ENCODE peak calls at places on chromosomes 2 and 18, in seven cellular contexts. One of them, this sample, is unnamed.

GRCh38 chr2:124328397-124328796 is 303.3 kb downstream of the CNTNAP5 start:
- DNase-seq in choroid plexus epithelial cell: no peak
- DNase-seq in activated T-cell treated with anti-CD3 and anti-CD28 coated beads for 48 hours: no peak
- DNase-seq in posterior vena cava: no peak
- DNase-seq in putamen: no peak
- DNase-seq in H9: no peak
- DNase-seq in HEK293T: no peak
- DNase-seq in this sample: no peak

GRCh38 chr2:240917009-240917683 is 11.0 kb downstream of the CROCC2 start:
- DNase-seq in choroid plexus epithelial cell: no peak
- DNase-seq in activated T-cell treated with anti-CD3 and anti-CD28 coated beads for 48 hours: no peak
- DNase-seq in posterior vena cava: peak; percentile 78
- DNase-seq in putamen: no peak
- DNase-seq in H9: peak; percentile 27
- DNase-seq in HEK293T: no peak
- DNase-seq in this sample: no peak

GRCh38 chr2:160390544-160391258 is 102.9 kb downstream of the RBMS1 start:
- DNase-seq in choroid plexus epithelial cell: no peak
- DNase-seq in activated T-cell treated with anti-CD3 and anti-CD28 coated beads for 48 hours: no peak
- DNase-seq in posterior vena cava: no peak
- DNase-seq in putamen: no peak
- DNase-seq in H9: no peak
- DNase-seq in HEK293T: no peak
- DNase-seq in this sample: no peak

GRCh38 chr2:132975490-132976105 is 305.6 kb upstream of the LYPD1 start:
- DNase-seq in choroid plexus epithelial cell: no peak
- DNase-seq in activated T-cell treated with anti-CD3 and anti-CD28 coated beads for 48 hours: no peak
- DNase-seq in posterior vena cava: no peak
- DNase-seq in putamen: no peak
- DNase-seq in H9: no peak
- DNase-seq in HEK293T: no peak
- DNase-seq in this sample: no peak

GRCh38 chr2:197240018-197240712 is 70.4 kb downstream of the ANKRD44 start:
- DNase-seq in choroid plexus epithelial cell: no peak
- DNase-seq in activated T-cell treated with anti-CD3 and anti-CD28 coated beads for 48 hours: no peak
- DNase-seq in posterior vena cava: no peak
- DNase-seq in putamen: no peak
- DNase-seq in H9: no peak
- DNase-seq in HEK293T: no peak
- DNase-seq in this sample: no peak

GRCh38 chr18:28581503-28582169 is 404.7 kb upstream of the CDH2 start:
- DNase-seq in choroid plexus epithelial cell: peak; percentile 5
- DNase-seq in activated T-cell treated with anti-CD3 and anti-CD28 coated beads for 48 hours: no peak
- DNase-seq in posterior vena cava: no peak
- DNase-seq in putamen: no peak
- DNase-seq in H9: no peak
- DNase-seq in HEK293T: no peak
- DNase-seq in this sample: peak; percentile 5

GRCh38 chr2:46915281-46915810 is at the start of gene MCFD2:
- DNase-seq in choroid plexus epithelial cell: peak; percentile 23
- DNase-seq in activated T-cell treated with anti-CD3 and anti-CD28 coated beads for 48 hours: no peak
- DNase-seq in posterior vena cava: peak; percentile 86
- DNase-seq in putamen: no peak
- DNase-seq in H9: no peak
- DNase-seq in HEK293T: no peak
- DNase-seq in this sample: no peak

GRCh38 chr2:171516793-171517192 is 5.5 kb upstream of the CYBRD1 start:
- DNase-seq in choroid plexus epithelial cell: no peak
- DNase-seq in activated T-cell treated with anti-CD3 and anti-CD28 coated beads for 48 hours: no peak
- DNase-seq in posterior vena cava: no peak
- DNase-seq in putamen: no peak
- DNase-seq in H9: no peak
- DNase-seq in HEK293T: no peak
- DNase-seq in this sample: no peak

GRCh38 chr18:37481058-37481457 is 84.5 kb downstream of the CELF4 start:
- DNase-seq in choroid plexus epithelial cell: no peak
- DNase-seq in activated T-cell treated with anti-CD3 and anti-CD28 coated beads for 48 hours: no peak
- DNase-seq in posterior vena cava: no peak
- DNase-seq in putamen: no peak
- DNase-seq in H9: no peak
- DNase-seq in HEK293T: no peak
- DNase-seq in this sample: no peak

GRCh38 chr2:141186413-141187062 is 944.3 kb downstream of the LRP1B start:
- DNase-seq in choroid plexus epithelial cell: no peak
- DNase-seq in activated T-cell treated with anti-CD3 and anti-CD28 coated beads for 48 hours: no peak
- DNase-seq in posterior vena cava: no peak
- DNase-seq in putamen: no peak
- DNase-seq in H9: no peak
- DNase-seq in HEK293T: no peak
- DNase-seq in this sample: no peak

GRCh38 chr2:102839668-102840388 is 78.0 kb downstream of the TMEM182 start:
- DNase-seq in choroid plexus epithelial cell: peak; percentile 57
- DNase-seq in activated T-cell treated with anti-CD3 and anti-CD28 coated beads for 48 hours: no peak
- DNase-seq in posterior vena cava: no peak
- DNase-seq in putamen: peak; percentile 65
- DNase-seq in H9: peak; percentile 35
- DNase-seq in HEK293T: peak; percentile 36
- DNase-seq in this sample: peak; percentile 64

GRCh38 chr2:199940373-199940772 is 14.9 kb downstream of the TYW5 start:
- DNase-seq in choroid plexus epithelial cell: peak; percentile 55
- DNase-seq in activated T-cell treated with anti-CD3 and anti-CD28 coated beads for 48 hours: no peak
- DNase-seq in posterior vena cava: no peak
- DNase-seq in putamen: no peak
- DNase-seq in H9: no peak
- DNase-seq in HEK293T: no peak
- DNase-seq in this sample: no peak

GRCh38 chr2:98895901-98896300 is 40.1 kb downstream of the CRACDL start:
- DNase-seq in choroid plexus epithelial cell: no peak
- DNase-seq in activated T-cell treated with anti-CD3 and anti-CD28 coated beads for 48 hours: no peak
- DNase-seq in posterior vena cava: peak; percentile 48
- DNase-seq in putamen: no peak
- DNase-seq in H9: no peak
- DNase-seq in HEK293T: no peak
- DNase-seq in this sample: no peak

GRCh38 chr2:179260224-179260623 is 4.4 kb downstream of the SESTD1 start:
- DNase-seq in choroid plexus epithelial cell: no peak
- DNase-seq in activated T-cell treated with anti-CD3 and anti-CD28 coated beads for 48 hours: no peak
- DNase-seq in posterior vena cava: no peak
- DNase-seq in putamen: no peak
- DNase-seq in H9: no peak
- DNase-seq in HEK293T: no peak
- DNase-seq in this sample: no peak

GRCh38 chr2:202635441-202636296 is 900 bp downstream of the FAM117B start:
- DNase-seq in choroid plexus epithelial cell: peak; percentile 53
- DNase-seq in activated T-cell treated with anti-CD3 and anti-CD28 coated beads for 48 hours: peak; percentile 83
- DNase-seq in posterior vena cava: peak; percentile 88
- DNase-seq in putamen: peak; percentile 77
- DNase-seq in H9: peak; percentile 88
- DNase-seq in HEK293T: peak; percentile 86
- DNase-seq in this sample: peak; percentile 64

GRCh38 chr18:50009772-50010171 is 185.2 kb downstream of the MYO5B start:
- DNase-seq in choroid plexus epithelial cell: peak; percentile 53
- DNase-seq in activated T-cell treated with anti-CD3 and anti-CD28 coated beads for 48 hours: peak; percentile 25
- DNase-seq in posterior vena cava: no peak
- DNase-seq in putamen: peak; percentile 2
- DNase-seq in H9: peak; percentile 67
- DNase-seq in HEK293T: peak; percentile 40
- DNase-seq in this sample: peak; percentile 15

GRCh38 chr2:33476100-33476792 is at the start of gene RASGRP3:
- DNase-seq in choroid plexus epithelial cell: peak; percentile 99
- DNase-seq in activated T-cell treated with anti-CD3 and anti-CD28 coated beads for 48 hours: peak; percentile 39
- DNase-seq in posterior vena cava: peak; percentile 93
- DNase-seq in putamen: peak; percentile 87
- DNase-seq in H9: peak; percentile 45
- DNase-seq in HEK293T: peak; percentile 54
- DNase-seq in this sample: peak; percentile 18

GRCh38 chr2:43762286-43762685 is 11.6 kb upstream of the DYNC2LI1 start:
- DNase-seq in choroid plexus epithelial cell: peak; percentile 23
- DNase-seq in activated T-cell treated with anti-CD3 and anti-CD28 coated beads for 48 hours: no peak
- DNase-seq in posterior vena cava: no peak
- DNase-seq in putamen: no peak
- DNase-seq in H9: no peak
- DNase-seq in HEK293T: no peak
- DNase-seq in this sample: no peak

GRCh38 chr2:44169155-44169898 is 652 bp downstream of the PPM1B start:
- DNase-seq in choroid plexus epithelial cell: peak; percentile 62
- DNase-seq in activated T-cell treated with anti-CD3 and anti-CD28 coated beads for 48 hours: no peak
- DNase-seq in posterior vena cava: peak; percentile 86
- DNase-seq in putamen: peak; percentile 49
- DNase-seq in H9: no peak
- DNase-seq in HEK293T: peak; percentile 26
- DNase-seq in this sample: peak; percentile 21

GRCh38 chr2:153770359-153770991 is 101.2 kb upstream of the GALNT13 start:
- DNase-seq in choroid plexus epithelial cell: no peak
- DNase-seq in activated T-cell treated with anti-CD3 and anti-CD28 coated beads for 48 hours: no peak
- DNase-seq in posterior vena cava: no peak
- DNase-seq in putamen: peak; percentile 30
- DNase-seq in H9: peak; percentile 45
- DNase-seq in HEK293T: peak; percentile 35
- DNase-seq in this sample: no peak

GRCh38 chr2:218229239-218229638 is 12.2 kb downstream of the ARPC2 start:
- DNase-seq in choroid plexus epithelial cell: peak; percentile 91
- DNase-seq in activated T-cell treated with anti-CD3 and anti-CD28 coated beads for 48 hours: no peak
- DNase-seq in posterior vena cava: no peak
- DNase-seq in putamen: no peak
- DNase-seq in H9: no peak
- DNase-seq in HEK293T: no peak
- DNase-seq in this sample: no peak

GRCh38 chr18:48003426-48004349 is 73.2 kb upstream of the SMAD2 start:
- DNase-seq in choroid plexus epithelial cell: peak; percentile 79
- DNase-seq in activated T-cell treated with anti-CD3 and anti-CD28 coated beads for 48 hours: no peak
- DNase-seq in posterior vena cava: no peak
- DNase-seq in putamen: no peak
- DNase-seq in H9: no peak
- DNase-seq in HEK293T: no peak
- DNase-seq in this sample: no peak

GRCh38 chr18:50879302-50880107 is 587 bp downstream of the ME2 start:
- DNase-seq in choroid plexus epithelial cell: peak; percentile 70
- DNase-seq in activated T-cell treated with anti-CD3 and anti-CD28 coated beads for 48 hours: no peak
- DNase-seq in posterior vena cava: peak; percentile 81
- DNase-seq in putamen: peak; percentile 52
- DNase-seq in H9: peak; percentile 39
- DNase-seq in HEK293T: peak; percentile 21
- DNase-seq in this sample: peak; percentile 31

GRCh38 chr2:219784178-219784577 is 156.7 kb downstream of the SLC4A3 start:
- DNase-seq in choroid plexus epithelial cell: no peak
- DNase-seq in activated T-cell treated with anti-CD3 and anti-CD28 coated beads for 48 hours: no peak
- DNase-seq in posterior vena cava: no peak
- DNase-seq in putamen: no peak
- DNase-seq in H9: no peak
- DNase-seq in HEK293T: no peak
- DNase-seq in this sample: no peak

GRCh38 chr2:52881606-52882005 is 886.0 kb upstream of the CHAC2 start:
- DNase-seq in choroid plexus epithelial cell: peak; percentile 75
- DNase-seq in activated T-cell treated with anti-CD3 and anti-CD28 coated beads for 48 hours: no peak
- DNase-seq in posterior vena cava: no peak
- DNase-seq in putamen: no peak
- DNase-seq in H9: no peak
- DNase-seq in HEK293T: no peak
- DNase-seq in this sample: no peak

This sample was measured in neuronal stem cell.